ENCODE peak calls at places on chromosomes 12 and 14, in six cellular contexts. One of them, this sample, is unnamed.

GRCh38 chr14:21680072-21680471 is 6.5 kb upstream of the OR4E1 start:
- DNase-seq in SK-MEL-5: no peak
- DNase-seq in stimulated activated CD8-positive, alpha-beta memory T cell treated with anti-CD3 and anti-CD28 coated beads, Interleukin-12 subunit alpha, Interleukin-12 subunit beta, amount 100 ng/mL, for 4 hours: no peak
- DNase-seq in posterior cingulate gyrus: no peak
- DNase-seq in activated CD4-positive, alpha-beta T cell treated with anti-CD3 and anti-CD28 coated beads for 36 hours: no peak
- DNase-seq in activated CD4-positive, CD25-positive, alpha-beta regulatory T cell: no peak
- DNase-seq in this sample: no peak

GRCh38 chr12:6392499-6392898 is 8.5 kb downstream of the LTBR start:
- DNase-seq in SK-MEL-5: no peak
- DNase-seq in stimulated activated CD8-positive, alpha-beta memory T cell treated with anti-CD3 and anti-CD28 coated beads, Interleukin-12 subunit alpha, Interleukin-12 subunit beta, amount 100 ng/mL, for 4 hours: no peak
- DNase-seq in posterior cingulate gyrus: no peak
- DNase-seq in activated CD4-positive, alpha-beta T cell treated with anti-CD3 and anti-CD28 coated beads for 36 hours: no peak
- DNase-seq in activated CD4-positive, CD25-positive, alpha-beta regulatory T cell: no peak
- DNase-seq in this sample: no peak

GRCh38 chr12:70049596-70050360 is 193.5 kb upstream of the CNOT2 start:
- DNase-seq in SK-MEL-5: no peak
- DNase-seq in stimulated activated CD8-positive, alpha-beta memory T cell treated with anti-CD3 and anti-CD28 coated beads, Interleukin-12 subunit alpha, Interleukin-12 subunit beta, amount 100 ng/mL, for 4 hours: peak
- DNase-seq in posterior cingulate gyrus: no peak
- DNase-seq in activated CD4-positive, alpha-beta T cell treated with anti-CD3 and anti-CD28 coated beads for 36 hours: peak
- DNase-seq in activated CD4-positive, CD25-positive, alpha-beta regulatory T cell: no peak
- DNase-seq in this sample: no peak

GRCh38 chr14:92686763-92687427 is 61.5 kb downstream of the LGMN start:
- DNase-seq in SK-MEL-5: no peak
- DNase-seq in stimulated activated CD8-positive, alpha-beta memory T cell treated with anti-CD3 and anti-CD28 coated beads, Interleukin-12 subunit alpha, Interleukin-12 subunit beta, amount 100 ng/mL, for 4 hours: peak
- DNase-seq in posterior cingulate gyrus: peak
- DNase-seq in activated CD4-positive, alpha-beta T cell treated with anti-CD3 and anti-CD28 coated beads for 36 hours: peak
- DNase-seq in activated CD4-positive, CD25-positive, alpha-beta regulatory T cell: peak
- DNase-seq in this sample: peak

GRCh38 chr12:71684081-71684480 is 1.8 kb upstream of the TMEM19 start:
- DNase-seq in SK-MEL-5: peak
- DNase-seq in stimulated activated CD8-positive, alpha-beta memory T cell treated with anti-CD3 and anti-CD28 coated beads, Interleukin-12 subunit alpha, Interleukin-12 subunit beta, amount 100 ng/mL, for 4 hours: no peak
- DNase-seq in posterior cingulate gyrus: no peak
- DNase-seq in activated CD4-positive, alpha-beta T cell treated with anti-CD3 and anti-CD28 coated beads for 36 hours: peak
- DNase-seq in activated CD4-positive, CD25-positive, alpha-beta regulatory T cell: no peak
- DNase-seq in this sample: no peak

GRCh38 chr12:122243965-122244364 is 18.1 kb upstream of the DIABLO start:
- DNase-seq in SK-MEL-5: no peak
- DNase-seq in stimulated activated CD8-positive, alpha-beta memory T cell treated with anti-CD3 and anti-CD28 coated beads, Interleukin-12 subunit alpha, Interleukin-12 subunit beta, amount 100 ng/mL, for 4 hours: no peak
- DNase-seq in posterior cingulate gyrus: no peak
- DNase-seq in activated CD4-positive, alpha-beta T cell treated with anti-CD3 and anti-CD28 coated beads for 36 hours: no peak
- DNase-seq in activated CD4-positive, CD25-positive, alpha-beta regulatory T cell: no peak
- DNase-seq in this sample: no peak

GRCh38 chr12:16385779-16386646 is 38.6 kb downstream of the MGST1 start:
- DNase-seq in SK-MEL-5: peak
- DNase-seq in stimulated activated CD8-positive, alpha-beta memory T cell treated with anti-CD3 and anti-CD28 coated beads, Interleukin-12 subunit alpha, Interleukin-12 subunit beta, amount 100 ng/mL, for 4 hours: no peak
- DNase-seq in posterior cingulate gyrus: peak
- DNase-seq in activated CD4-positive, alpha-beta T cell treated with anti-CD3 and anti-CD28 coated beads for 36 hours: no peak
- DNase-seq in activated CD4-positive, CD25-positive, alpha-beta regulatory T cell: no peak
- DNase-seq in this sample: peak

GRCh38 chr14:101564819-101565698 is 3.8 kb downstream of the DIO3 start:
- DNase-seq in SK-MEL-5: no peak
- DNase-seq in stimulated activated CD8-positive, alpha-beta memory T cell treated with anti-CD3 and anti-CD28 coated beads, Interleukin-12 subunit alpha, Interleukin-12 subunit beta, amount 100 ng/mL, for 4 hours: no peak
- DNase-seq in posterior cingulate gyrus: no peak
- DNase-seq in activated CD4-positive, alpha-beta T cell treated with anti-CD3 and anti-CD28 coated beads for 36 hours: no peak
- DNase-seq in activated CD4-positive, CD25-positive, alpha-beta regulatory T cell: no peak
- DNase-seq in this sample: no peak

GRCh38 chr12:97169922-97170321 is 262.9 kb downstream of the NEDD1 start:
- DNase-seq in SK-MEL-5: no peak
- DNase-seq in stimulated activated CD8-positive, alpha-beta memory T cell treated with anti-CD3 and anti-CD28 coated beads, Interleukin-12 subunit alpha, Interleukin-12 subunit beta, amount 100 ng/mL, for 4 hours: no peak
- DNase-seq in posterior cingulate gyrus: no peak
- DNase-seq in activated CD4-positive, alpha-beta T cell treated with anti-CD3 and anti-CD28 coated beads for 36 hours: no peak
- DNase-seq in activated CD4-positive, CD25-positive, alpha-beta regulatory T cell: no peak
- DNase-seq in this sample: no peak

GRCh38 chr12:82660541-82661325 is 26.0 kb upstream of the TMTC2 start:
- DNase-seq in SK-MEL-5: peak
- DNase-seq in stimulated activated CD8-positive, alpha-beta memory T cell treated with anti-CD3 and anti-CD28 coated beads, Interleukin-12 subunit alpha, Interleukin-12 subunit beta, amount 100 ng/mL, for 4 hours: no peak
- DNase-seq in posterior cingulate gyrus: no peak
- DNase-seq in activated CD4-positive, alpha-beta T cell treated with anti-CD3 and anti-CD28 coated beads for 36 hours: no peak
- DNase-seq in activated CD4-positive, CD25-positive, alpha-beta regulatory T cell: no peak
- DNase-seq in this sample: no peak

GRCh38 chr14:87049886-87050820 is 942.8 kb downstream of the GALC start:
- DNase-seq in SK-MEL-5: peak
- DNase-seq in stimulated activated CD8-positive, alpha-beta memory T cell treated with anti-CD3 and anti-CD28 coated beads, Interleukin-12 subunit alpha, Interleukin-12 subunit beta, amount 100 ng/mL, for 4 hours: no peak
- DNase-seq in posterior cingulate gyrus: no peak
- DNase-seq in activated CD4-positive, alpha-beta T cell treated with anti-CD3 and anti-CD28 coated beads for 36 hours: peak
- DNase-seq in activated CD4-positive, CD25-positive, alpha-beta regulatory T cell: no peak
- DNase-seq in this sample: no peak

GRCh38 chr12:76967181-76967885 is 88.5 kb upstream of the CSRP2 start:
- DNase-seq in SK-MEL-5: no peak
- DNase-seq in stimulated activated CD8-positive, alpha-beta memory T cell treated with anti-CD3 and anti-CD28 coated beads, Interleukin-12 subunit alpha, Interleukin-12 subunit beta, amount 100 ng/mL, for 4 hours: no peak
- DNase-seq in posterior cingulate gyrus: no peak
- DNase-seq in activated CD4-positive, alpha-beta T cell treated with anti-CD3 and anti-CD28 coated beads for 36 hours: no peak
- DNase-seq in activated CD4-positive, CD25-positive, alpha-beta regulatory T cell: no peak
- DNase-seq in this sample: no peak

GRCh38 chr14:65813760-65814387 is 401.3 kb downstream of the FUT8 start:
- DNase-seq in SK-MEL-5: no peak
- DNase-seq in stimulated activated CD8-positive, alpha-beta memory T cell treated with anti-CD3 and anti-CD28 coated beads, Interleukin-12 subunit alpha, Interleukin-12 subunit beta, amount 100 ng/mL, for 4 hours: no peak
- DNase-seq in posterior cingulate gyrus: no peak
- DNase-seq in activated CD4-positive, alpha-beta T cell treated with anti-CD3 and anti-CD28 coated beads for 36 hours: no peak
- DNase-seq in activated CD4-positive, CD25-positive, alpha-beta regulatory T cell: no peak
- DNase-seq in this sample: no peak

GRCh38 chr12:53049582-53050318 is at the start of gene TNS2:
- DNase-seq in SK-MEL-5: no peak
- DNase-seq in stimulated activated CD8-positive, alpha-beta memory T cell treated with anti-CD3 and anti-CD28 coated beads, Interleukin-12 subunit alpha, Interleukin-12 subunit beta, amount 100 ng/mL, for 4 hours: no peak
- DNase-seq in posterior cingulate gyrus: no peak
- DNase-seq in activated CD4-positive, alpha-beta T cell treated with anti-CD3 and anti-CD28 coated beads for 36 hours: no peak
- DNase-seq in activated CD4-positive, CD25-positive, alpha-beta regulatory T cell: no peak
- DNase-seq in this sample: no peak

GRCh38 chr14:54350196-54350595 is 46.6 kb upstream of the CDKN3 start:
- DNase-seq in SK-MEL-5: no peak
- DNase-seq in stimulated activated CD8-positive, alpha-beta memory T cell treated with anti-CD3 and anti-CD28 coated beads, Interleukin-12 subunit alpha, Interleukin-12 subunit beta, amount 100 ng/mL, for 4 hours: no peak
- DNase-seq in posterior cingulate gyrus: no peak
- DNase-seq in activated CD4-positive, alpha-beta T cell treated with anti-CD3 and anti-CD28 coated beads for 36 hours: no peak
- DNase-seq in activated CD4-positive, CD25-positive, alpha-beta regulatory T cell: no peak
- DNase-seq in this sample: no peak

GRCh38 chr12:50706606-50707005 is 57.3 kb upstream of the ATF1 start:
- DNase-seq in SK-MEL-5: no peak
- DNase-seq in stimulated activated CD8-positive, alpha-beta memory T cell treated with anti-CD3 and anti-CD28 coated beads, Interleukin-12 subunit alpha, Interleukin-12 subunit beta, amount 100 ng/mL, for 4 hours: no peak
- DNase-seq in posterior cingulate gyrus: no peak
- DNase-seq in activated CD4-positive, alpha-beta T cell treated with anti-CD3 and anti-CD28 coated beads for 36 hours: no peak
- DNase-seq in activated CD4-positive, CD25-positive, alpha-beta regulatory T cell: no peak
- DNase-seq in this sample: no peak

This sample was measured in substantia nigra.